ENCODE peak calls at places on chromosomes 16 and 17, in four cellular contexts. G is GM23248, E is sigmoid colon, C is SK-N-SH. I is an unnamed sample.

GRCh38 chr17:40113110-40113960 is 8.4 kb upstream of the MSL1 start:
- DNase-seq in G (peak; percentile 97), E (peak; percentile 98), C (peak; percentile 90), I (peak; percentile 92)

GRCh38 chr16:22937169-22937568 is 123.2 kb downstream of the HS3ST2 start:
- DNase-seq in G (no peak), E (no peak), C (no peak), I (no peak)

GRCh38 chr17:31627960-31628359 is 231.1 kb downstream of the COPRS start:
- DNase-seq in G (peak; percentile 83), E (no peak), C (no peak), I (no peak)

GRCh38 chr16:49023095-49023494 is 258.5 kb downstream of the CBLN1 start:
- DNase-seq in G (peak; percentile 9), E (no peak), C (no peak), I (no peak)

GRCh38 chr17:48153711-48154642 is 46.4 kb downstream of the SNX11 start:
- DNase-seq in G (peak; percentile 72), E (no peak), C (peak; percentile 62), I (peak; percentile 58)

GRCh38 chr17:82941021-82942001 is 101.5 kb upstream of the ZNF750 start:
- DNase-seq in G (no peak), E (peak; percentile 45), C (no peak), I (no peak)

GRCh38 chr17:72977768-72978417 is 114.6 kb downstream of the SLC39A11 start:
- DNase-seq in G (peak; percentile 16), E (no peak), C (no peak), I (no peak)

GRCh38 chr16:66874079-66874775 is 6.1 kb upstream of the PDP2 start:
- DNase-seq in G (peak; percentile 61), E (no peak), C (no peak), I (no peak)

GRCh38 chr16:85055503-85056210 is 28.1 kb downstream of the KIAA0513 start:
- DNase-seq in G (peak; percentile 73), E (no peak), C (peak; percentile 43), I (no peak)

GRCh38 chr17:18258356-18259038 is at the start of gene FLII:
- DNase-seq in G (peak; percentile 83), E (peak; percentile 78), C (peak; percentile 89), I (peak; percentile 30)

GRCh38 chr17:17841620-17842025 is 4.8 kb upstream of the SREBF1 start:
- DNase-seq in G (no peak), E (no peak), C (no peak), I (no peak)

GRCh38 chr16:58426095-58426494 is 33.8 kb downstream of the GINS3 start:
- DNase-seq in G (no peak), E (no peak), C (no peak), I (no peak)

GRCh38 chr17:15291674-15292361 is 26.7 kb upstream of the PMP22 start:
- DNase-seq in G (no peak), E (no peak), C (no peak), I (no peak)

GRCh38 chr16:65123846-65124513 is 2.1 kb upstream of the CDH11 start:
- DNase-seq in G (peak; percentile 18), E (peak; percentile 64), C (no peak), I (no peak)

GRCh38 chr16:7025616-7026190 is 306.9 kb upstream of the RBFOX1 start:
- DNase-seq in G (peak; percentile 53), E (peak; percentile 68), C (peak; percentile 79), I (peak; percentile 66)

GRCh38 chr17:75152971-75153853 is 1.1 kb downstream of the JPT1 start:
- DNase-seq in G (peak; percentile 73), E (peak; percentile 69), C (peak; percentile 72), I (peak; percentile 55)

GRCh38 chr17:17343160-17343735 is 40.1 kb downstream of the NT5M start:
- DNase-seq in G (no peak), E (peak; percentile 46), C (no peak), I (no peak)

GRCh38 chr16:55876854-55877253 is 1.7 kb upstream of the CES5A start:
- DNase-seq in G (no peak), E (no peak), C (no peak), I (no peak)

GRCh38 chr17:18261146-18261515 is 669 bp downstream of the MIEF2 start:
- DNase-seq in G (peak; percentile 81), E (peak; percentile 87), C (peak; percentile 60), I (no peak)

GRCh38 chr16:58012481-58012880 is 11.3 kb downstream of the USB1 start:
- DNase-seq in G (no peak), E (no peak), C (no peak), I (no peak)

GRCh38 chr16:85927326-85927725 is 28.4 kb downstream of the IRF8 start:
- DNase-seq in G (no peak), E (no peak), C (no peak), I (no peak)

GRCh38 chr17:78875738-78876597 is 27.0 kb downstream of the CEP295NL start:
- DNase-seq in G (peak; percentile 29), E (no peak), C (peak; percentile 49), I (no peak)

GRCh38 chr17:63698381-63698885 is 1.5 kb downstream of the LIMD2 start:
- DNase-seq in G (no peak), E (no peak), C (no peak), I (no peak)
- H3K4me3 ChIP-seq in G (no peak overlapping the region), E (peak overlapping the region; percentile 49), C (peak overlapping the region; percentile 89), I (peak overlapping the region; percentile 63)

GRCh38 chr17:7438656-7439460 is 454 bp upstream of the FGF11 start:
- DNase-seq in G (no peak), E (no peak), C (no peak), I (no peak)
- H3K4me1 ChIP-seq in G (peaks cover 12% of the 10 kb centered on the region), E (peaks cover 50% of the 10 kb centered on the region), C (peaks cover 27% of the 10 kb centered on the region), I (no peaks in the 10 kb centered on the region)

GRCh38 chr16:79543219-79543618 is 57.3 kb downstream of the MAF start:
- DNase-seq in G (no peak), E (no peak), C (no peak), I (no peak)

GRCh38 chr16:79542196-79542859 is 58.2 kb downstream of the MAF start:
- DNase-seq in G (no peak), E (peak; percentile 75), C (no peak), I (no peak)

DNA sequence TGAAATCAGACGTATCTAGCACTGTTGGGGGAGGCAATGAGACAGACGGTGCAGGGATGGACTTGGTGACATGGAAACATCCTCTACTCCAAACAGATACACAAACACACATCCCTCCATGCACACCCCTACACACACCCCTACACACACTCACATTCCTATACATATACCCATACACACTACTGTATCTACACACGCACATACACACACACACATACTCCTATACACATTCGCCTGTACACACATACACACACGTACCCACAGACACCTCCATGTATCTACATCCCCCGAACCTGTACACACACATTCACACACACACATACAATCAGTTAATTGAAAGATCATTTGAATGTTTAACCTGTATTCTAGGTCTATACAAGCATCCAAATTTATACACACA is 53.5 kb downstream of the MAF start:
- DNase-seq in G (no peak), E (no peak), C (no peak), I (no peak)
- H3K4me3 ChIP-seq in G (no peak overlapping the region), E (no peak overlapping the region), C (no peak overlapping the region), I (no peak overlapping the region)

GRCh38 chr17:64148699-64149098 is 18.8 kb upstream of the ERN1 start:
- DNase-seq in G (peak; percentile 33), E (no peak), C (peak; percentile 43), I (no peak)

GRCh38 chr17:64152428-64153125 is 22.6 kb upstream of the ERN1 start:
- DNase-seq in G (no peak), E (no peak), C (peak; percentile 50), I (no peak)

GRCh38 chr17:64150237-64151015 is 20.5 kb upstream of the ERN1 start:
- DNase-seq in G (peak; percentile 73), E (no peak), C (no peak), I (no peak)

GRCh38 chr17:64149196-64149595 is 19.3 kb upstream of the ERN1 start:
- DNase-seq in G (no peak), E (no peak), C (no peak), I (no peak)

DNA sequence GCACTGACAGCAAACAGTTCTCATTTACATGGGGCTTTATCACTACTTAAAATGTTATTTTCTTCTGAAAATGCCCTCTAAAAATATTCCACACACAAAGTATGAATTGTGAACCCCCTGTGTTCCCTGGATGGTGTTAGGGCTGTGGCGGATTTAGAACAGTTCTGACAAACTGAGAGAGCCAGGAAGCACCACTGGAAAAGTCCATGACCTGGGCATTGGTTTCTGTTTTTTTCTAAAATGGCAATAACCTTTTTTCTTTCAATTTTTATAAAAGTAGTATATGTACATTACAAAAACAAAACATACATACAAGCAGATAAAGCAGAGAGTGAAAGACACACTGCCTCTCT is 21.0 kb upstream of the ERN1 start:
- DNase-seq in G (no peak), E (no peak), C (no peak), I (no peak)
- H3K4me1 ChIP-seq in G (peaks cover 11% of the 10 kb centered on the region), E (peaks cover 21% of the 10 kb centered on the region), C (peaks cover 48% of the 10 kb centered on the region), I (peaks cover 29% of the 10 kb centered on the region)

GRCh38 chr16:81164958-81165357 is 68.8 kb upstream of the GCSH start:
- DNase-seq in G (no peak), E (no peak), C (no peak), I (no peak)
- H3K4me3 ChIP-seq in G (no peak overlapping the region), E (no peak overlapping the region), C (no peak overlapping the region), I (no peak overlapping the region)

GRCh38 chr16:12613992-12614661 is 189.6 kb downstream of the CPPED1 start:
- DNase-seq in G (no peak), E (no peak), C (no peak), I (no peak)
- H3K4me1 ChIP-seq in G (no peaks in the 10 kb centered on the region), E (no peaks in the 10 kb centered on the region), C (no peaks in the 10 kb centered on the region), I (no peaks in the 10 kb centered on the region)

GRCh38 chr16:166375-167116 is 768 bp downstream of the HBM start:
- DNase-seq in G (no peak), E (no peak), C (no peak), I (no peak)

GRCh38 chr16:167117-167462 is 1.3 kb downstream of the HBM start:
- DNase-seq in G (no peak), E (no peak), C (no peak), I (no peak)

GRCh38 chr16:162271-162991 is 3.3 kb upstream of the HBM start:
- DNase-seq in G (no peak), E (no peak), C (no peak), I (no peak)

GRCh38 chr16:165539-166374 is at the start of gene HBM:
- DNase-seq in G (no peak), E (no peak), C (peak; percentile 59), I (no peak)

GRCh38 chr16:165218-165538 is 600 bp upstream of the HBM start:
- DNase-seq in G (no peak), E (no peak), C (no peak), I (no peak)
- H3K4me3 ChIP-seq in G (no peak overlapping the region), E (no peak overlapping the region), C (no peak overlapping the region), I (peak overlapping the region; percentile 38)

GRCh38 chr16:68091604-68092261 is 6.6 kb downstream of the NFATC3 start:
- DNase-seq in G (peak; percentile 68), E (no peak), C (no peak), I (no peak)

GRCh38 chr16:68097088-68097487 is 11.9 kb downstream of the NFATC3 start:
- DNase-seq in G (no peak), E (no peak), C (no peak), I (no peak)

GRCh38 chr16:68093816-68094613 is 8.8 kb downstream of the NFATC3 start:
- DNase-seq in G (peak; percentile 77), E (no peak), C (no peak), I (no peak)

GRCh38 chr16:68096491-68096890 is 11.3 kb downstream of the NFATC3 start:
- DNase-seq in G (no peak), E (no peak), C (no peak), I (no peak)

GRCh38 chr16:68094614-68094934 is 9.4 kb downstream of the NFATC3 start:
- DNase-seq in G (no peak), E (no peak), C (no peak), I (no peak)
- H3K4me1 ChIP-seq in G (peaks cover 27% of the 10 kb centered on the region), E (peaks cover 3% of the 10 kb centered on the region), C (peaks cover 8% of the 10 kb centered on the region), I (peaks cover 1% of the 10 kb centered on the region)